ENCODE peak calls at places on chromosomes 5 and 9, in seven cellular contexts. One of them, this sample, is unnamed.

GRCh38 chr5:10702040-10702629 is 58.9 kb downstream of the DAP start:
- DNase-seq in H1: no peak
- DNase-seq in ovary: peak; percentile 50
- DNase-seq in IMR-90: peak; percentile 98
- DNase-seq in heart left ventricle: no peak
- DNase-seq in K562: peak; percentile 77
- DNase-seq in spleen: no peak
- DNase-seq in this sample: no peak

GRCh38 chr5:134507495-134507894 is 18.0 kb upstream of the JADE2 start:
- DNase-seq in H1: no peak
- DNase-seq in ovary: no peak
- DNase-seq in IMR-90: no peak
- DNase-seq in heart left ventricle: no peak
- DNase-seq in K562: no peak
- DNase-seq in spleen: peak; percentile 8
- DNase-seq in this sample: no peak

GRCh38 chr9:13411827-13412226 is 132.3 kb upstream of the MPDZ start:
- DNase-seq in H1: no peak
- DNase-seq in ovary: no peak
- DNase-seq in IMR-90: no peak
- DNase-seq in heart left ventricle: no peak
- DNase-seq in K562: no peak
- DNase-seq in spleen: no peak
- DNase-seq in this sample: no peak

GRCh38 chr5:133664422-133664821 is 52.1 kb upstream of the FSTL4 start:
- DNase-seq in H1: peak; percentile 14
- DNase-seq in ovary: no peak
- DNase-seq in IMR-90: peak; percentile 1
- DNase-seq in heart left ventricle: no peak
- DNase-seq in K562: no peak
- DNase-seq in spleen: no peak
- DNase-seq in this sample: no peak

GRCh38 chr9:107710988-107711387 is 221.4 kb upstream of the KLF4 start:
- DNase-seq in H1: no peak
- DNase-seq in ovary: no peak
- DNase-seq in IMR-90: no peak
- DNase-seq in heart left ventricle: no peak
- DNase-seq in K562: no peak
- DNase-seq in spleen: no peak
- DNase-seq in this sample: no peak

GRCh38 chr5:439181-439580 is 3.8 kb upstream of the EXOC3 start:
- DNase-seq in H1: no peak
- DNase-seq in ovary: no peak
- DNase-seq in IMR-90: no peak
- DNase-seq in heart left ventricle: no peak
- DNase-seq in K562: no peak
- DNase-seq in spleen: peak; percentile 64
- DNase-seq in this sample: no peak

GRCh38 chr5:175579742-175580432 is 78.0 kb upstream of the HRH2 start:
- DNase-seq in H1: no peak
- DNase-seq in ovary: no peak
- DNase-seq in IMR-90: no peak
- DNase-seq in heart left ventricle: no peak
- DNase-seq in K562: no peak
- DNase-seq in spleen: no peak
- DNase-seq in this sample: no peak

GRCh38 chr5:153496835-153497234 is 6.4 kb downstream of the GRIA1 start:
- DNase-seq in H1: no peak
- DNase-seq in ovary: no peak
- DNase-seq in IMR-90: peak; percentile 57
- DNase-seq in heart left ventricle: no peak
- DNase-seq in K562: peak; percentile 13
- DNase-seq in spleen: no peak
- DNase-seq in this sample: no peak

GRCh38 chr9:127935765-127936221 is 1.9 kb downstream of the DPM2 start:
- DNase-seq in H1: no peak
- DNase-seq in ovary: no peak
- DNase-seq in IMR-90: peak; percentile 41
- DNase-seq in heart left ventricle: no peak
- DNase-seq in K562: peak; percentile 54
- DNase-seq in spleen: no peak
- DNase-seq in this sample: no peak

GRCh38 chr5:169162407-169162806 is 138.5 kb downstream of the SLIT3 start:
- DNase-seq in H1: no peak
- DNase-seq in ovary: no peak
- DNase-seq in IMR-90: no peak
- DNase-seq in heart left ventricle: no peak
- DNase-seq in K562: no peak
- DNase-seq in spleen: no peak
- DNase-seq in this sample: no peak

GRCh38 chr9:108956627-108957026 is 22.4 kb downstream of the ABITRAM start:
- DNase-seq in H1: no peak
- DNase-seq in ovary: no peak
- DNase-seq in IMR-90: no peak
- DNase-seq in heart left ventricle: no peak
- DNase-seq in K562: no peak
- DNase-seq in spleen: no peak
- DNase-seq in this sample: no peak

GRCh38 chr9:129407905-129408452 is 212.9 kb downstream of the C9orf50 start:
- DNase-seq in H1: no peak
- DNase-seq in ovary: no peak
- DNase-seq in IMR-90: no peak
- DNase-seq in heart left ventricle: peak; percentile 28
- DNase-seq in K562: no peak
- DNase-seq in spleen: peak; percentile 44
- DNase-seq in this sample: no peak

GRCh38 chr5:7638456-7638855 is 212.5 kb downstream of the CFAP90 start:
- DNase-seq in H1: no peak
- DNase-seq in ovary: no peak
- DNase-seq in IMR-90: no peak
- DNase-seq in heart left ventricle: no peak
- DNase-seq in K562: no peak
- DNase-seq in spleen: no peak
- DNase-seq in this sample: no peak

GRCh38 chr5:7629559-7629958 is 221.4 kb downstream of the CFAP90 start:
- DNase-seq in H1: no peak
- DNase-seq in ovary: no peak
- DNase-seq in IMR-90: no peak
- DNase-seq in heart left ventricle: no peak
- DNase-seq in K562: no peak
- DNase-seq in spleen: no peak
- DNase-seq in this sample: no peak

DNA sequence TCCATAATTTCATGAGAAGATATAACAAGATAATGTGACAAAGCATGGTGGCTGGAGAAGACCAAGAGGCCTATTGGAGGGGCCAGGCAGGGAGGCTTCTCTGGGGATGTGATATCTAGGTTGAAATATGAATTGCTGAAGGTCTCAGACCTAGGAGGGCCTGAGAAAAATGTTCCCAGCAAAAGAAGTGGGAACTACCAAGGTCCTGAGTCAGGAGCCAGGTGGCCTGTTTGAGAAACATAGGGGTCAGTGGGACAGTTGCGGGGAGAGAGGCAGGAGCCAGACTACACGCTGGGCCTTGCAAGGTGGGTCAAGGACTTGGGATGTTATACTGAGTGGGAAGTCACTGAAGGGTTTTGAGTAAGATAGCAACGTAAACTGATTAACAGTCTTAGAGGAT is 216.1 kb downstream of the CFAP90 start:
- DNase-seq in H1: no peak
- DNase-seq in ovary: no peak
- DNase-seq in IMR-90: no peak
- DNase-seq in heart left ventricle: no peak
- DNase-seq in K562: no peak
- DNase-seq in spleen: no peak
- DNase-seq in this sample: no peak
- TF ChIP-seq CTCF in H1: no peak
- TF ChIP-seq CTCF in ovary: no peak
- TF ChIP-seq CTCF in IMR-90: no peak
- TF ChIP-seq CTCF in heart left ventricle: no peak
- TF ChIP-seq CTCF in K562: no peak
- TF ChIP-seq CTCF in spleen: no peak
- TF ChIP-seq CTCF in this sample: no peak

GRCh38 chr5:42855811-42856210 is 44.1 kb upstream of the SELENOP start:
- DNase-seq in H1: no peak
- DNase-seq in ovary: no peak
- DNase-seq in IMR-90: no peak
- DNase-seq in heart left ventricle: no peak
- DNase-seq in K562: no peak
- DNase-seq in spleen: no peak
- DNase-seq in this sample: no peak
- H3K4me1 ChIP-seq in H1: no peaks in the 10 kb centered on the region
- H3K4me1 ChIP-seq in ovary: peaks cover 4% of the 10 kb centered on the region
- H3K4me1 ChIP-seq in IMR-90: peaks cover 2% of the 10 kb centered on the region
- H3K4me1 ChIP-seq in heart left ventricle: peaks cover 7% of the 10 kb centered on the region
- H3K4me1 ChIP-seq in K562: no peaks in the 10 kb centered on the region
- H3K4me1 ChIP-seq in spleen: no peaks in the 10 kb centered on the region
- H3K4me1 ChIP-seq in this sample: peaks cover 24% of the 10 kb centered on the region

GRCh38 chr5:69454460-69455249 is 37.9 kb upstream of the OCLN start:
- DNase-seq in H1: no peak
- DNase-seq in ovary: no peak
- DNase-seq in IMR-90: no peak
- DNase-seq in heart left ventricle: no peak
- DNase-seq in K562: no peak
- DNase-seq in spleen: no peak
- DNase-seq in this sample: no peak
- TF ChIP-seq POLR2A in H1: no peak
- TF ChIP-seq POLR2A in ovary: no peak
- TF ChIP-seq POLR2A in IMR-90: no peak
- TF ChIP-seq POLR2A in heart left ventricle: no peak
- TF ChIP-seq POLR2A in K562: no peak
- TF ChIP-seq POLR2A in spleen: no peak
- TF ChIP-seq POLR2A in this sample: no peak

GRCh38 chr5:55308254-55308836 is 556 bp downstream of the MTREX start:
- DNase-seq in H1: no peak
- DNase-seq in ovary: no peak
- DNase-seq in IMR-90: peak; percentile 19
- DNase-seq in heart left ventricle: no peak
- DNase-seq in K562: peak; percentile 19
- DNase-seq in spleen: no peak
- DNase-seq in this sample: peak; percentile 3
- TF ChIP-seq CTCF in H1: no peak
- TF ChIP-seq CTCF in ovary: no peak
- TF ChIP-seq CTCF in IMR-90: no peak
- TF ChIP-seq CTCF in heart left ventricle: no peak
- TF ChIP-seq CTCF in K562: no peak
- TF ChIP-seq CTCF in spleen: no peak
- TF ChIP-seq CTCF in this sample: no peak

GRCh38 chr9:96169901-96170300 is 132.1 kb downstream of the HSD17B3 start:
- DNase-seq in H1: no peak
- DNase-seq in ovary: no peak
- DNase-seq in IMR-90: no peak
- DNase-seq in heart left ventricle: no peak
- DNase-seq in K562: no peak
- DNase-seq in spleen: no peak
- DNase-seq in this sample: no peak
- H3K4me1 ChIP-seq in H1: peaks cover 7% of the 10 kb centered on the region
- H3K4me1 ChIP-seq in ovary: peaks cover 8% of the 10 kb centered on the region
- H3K4me1 ChIP-seq in IMR-90: no peaks in the 10 kb centered on the region
- H3K4me1 ChIP-seq in heart left ventricle: no peaks in the 10 kb centered on the region
- H3K4me1 ChIP-seq in K562: peaks cover 4% of the 10 kb centered on the region
- H3K4me1 ChIP-seq in spleen: no peaks in the 10 kb centered on the region
- H3K4me1 ChIP-seq in this sample: no peaks in the 10 kb centered on the region

GRCh38 chr5:174187001-174187400 is 141.5 kb downstream of the NSG2 start:
- DNase-seq in H1: no peak
- DNase-seq in ovary: no peak
- DNase-seq in IMR-90: no peak
- DNase-seq in heart left ventricle: no peak
- DNase-seq in K562: no peak
- DNase-seq in spleen: no peak
- DNase-seq in this sample: no peak

GRCh38 chr5:174187481-174187880 is 142.0 kb downstream of the NSG2 start:
- DNase-seq in H1: no peak
- DNase-seq in ovary: no peak
- DNase-seq in IMR-90: no peak
- DNase-seq in heart left ventricle: no peak
- DNase-seq in K562: no peak
- DNase-seq in spleen: no peak
- DNase-seq in this sample: no peak

GRCh38 chr5:174190073-174190675 is 144.7 kb downstream of the NSG2 start:
- DNase-seq in H1: no peak
- DNase-seq in ovary: no peak
- DNase-seq in IMR-90: no peak
- DNase-seq in heart left ventricle: no peak
- DNase-seq in K562: no peak
- DNase-seq in spleen: no peak
- DNase-seq in this sample: no peak

GRCh38 chr5:174189638-174190037 is 144.1 kb downstream of the NSG2 start:
- DNase-seq in H1: no peak
- DNase-seq in ovary: no peak
- DNase-seq in IMR-90: no peak
- DNase-seq in heart left ventricle: no peak
- DNase-seq in K562: no peak
- DNase-seq in spleen: no peak
- DNase-seq in this sample: no peak

DNA sequence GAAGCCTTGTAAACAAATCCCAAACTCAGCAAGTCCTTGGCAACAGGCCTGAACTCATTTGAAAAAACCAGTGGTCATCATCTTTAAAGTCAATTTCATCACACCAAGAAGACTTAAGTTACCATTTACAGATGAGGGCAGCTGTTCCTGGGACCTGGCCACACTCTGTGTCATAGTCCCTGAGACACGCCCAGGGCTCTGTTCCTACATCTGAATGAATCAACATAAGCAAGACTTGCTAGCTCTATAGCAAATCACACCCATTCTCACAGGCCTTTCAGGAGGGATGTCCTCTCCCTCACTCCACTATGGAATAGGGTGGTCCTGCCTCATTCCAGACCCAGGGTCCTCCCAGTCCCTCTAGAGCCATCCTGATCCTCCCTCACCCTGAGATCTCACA is 142.8 kb downstream of the NSG2 start:
- DNase-seq in H1: no peak
- DNase-seq in ovary: no peak
- DNase-seq in IMR-90: no peak
- DNase-seq in heart left ventricle: no peak
- DNase-seq in K562: no peak
- DNase-seq in spleen: no peak
- DNase-seq in this sample: no peak
- TF ChIP-seq POLR2A in H1: peak; percentile 59
- TF ChIP-seq POLR2A in ovary: no peak
- TF ChIP-seq POLR2A in IMR-90: no peak
- TF ChIP-seq POLR2A in heart left ventricle: no peak
- TF ChIP-seq POLR2A in K562: peak; percentile 77
- TF ChIP-seq POLR2A in spleen: no peak
- TF ChIP-seq POLR2A in this sample: no peak